ENCODE peak calls at places on chromosomes 6 and 20, in six cellular contexts. N, T, R, Y, E and A are unnamed samples.

GRCh38 chr6:3592371-3592941 is 135.6 kb upstream of the SLC22A23 start:
- DNase-seq in N (no peak), T (peak), R (no peak), Y (no peak), E (no peak), A (no peak)

GRCh38 chr20:14522595-14522994 is 185.2 kb upstream of the FLRT3 start:
- DNase-seq in N (no peak), T (no peak), R (no peak), Y (no peak), E (no peak), A (no peak)

GRCh38 chr6:82410151-82410621 is 46.6 kb downstream of the TPBG start:
- DNase-seq in N (no peak), T (peak), R (no peak), Y (no peak), E (no peak), A (no peak)

GRCh38 chr20:15185322-15185721 is 847.9 kb upstream of the FLRT3 start:
- DNase-seq in N (no peak), T (no peak), R (no peak), Y (no peak), E (no peak), A (no peak)

GRCh38 chr20:35327074-35327976 is 35.1 kb upstream of the FAM83C start:
- DNase-seq in N (peak), T (peak), R (no peak), Y (no peak), E (no peak), A (no peak)

GRCh38 chr6:76221525-76221924 is 149.1 kb upstream of the IMPG1 start:
- DNase-seq in N (no peak), T (no peak), R (no peak), Y (no peak), E (no peak), A (no peak)

GRCh38 chr6:62283359-62283758 is 2.7 kb downstream of the KHDRBS2 start:
- DNase-seq in N (no peak), T (no peak), R (no peak), Y (no peak), E (no peak), A (no peak)

GRCh38 chr6:125831660-125832059 is 40.9 kb downstream of the NCOA7 start:
- DNase-seq in N (no peak), T (no peak), R (no peak), Y (no peak), E (no peak), A (no peak)

GRCh38 chr20:62192635-62193034 is 9.8 kb downstream of the MTG2 start:
- DNase-seq in N (no peak), T (no peak), R (no peak), Y (peak), E (no peak), A (no peak)

GRCh38 chr20:63082308-63082938 is 75.7 kb upstream of the BHLHE23 start:
- DNase-seq in N (peak), T (peak), R (no peak), Y (peak), E (no peak), A (no peak)

GRCh38 chr6:112626468-112627082 is 279.4 kb downstream of the RFPL4B start:
- DNase-seq in N (no peak), T (peak), R (no peak), Y (no peak), E (no peak), A (no peak)

GRCh38 chr20:10927011-10927583 is 253.3 kb upstream of the JAG1 start:
- DNase-seq in N (no peak), T (no peak), R (no peak), Y (no peak), E (no peak), A (no peak)

GRCh38 chr6:106547556-106547955 is 81.7 kb downstream of the RTN4IP1 start:
- DNase-seq in N (no peak), T (no peak), R (no peak), Y (no peak), E (no peak), A (no peak)

GRCh38 chr6:53746442-53747103 is 48.2 kb upstream of the LRRC1 start:
- DNase-seq in N (no peak), T (no peak), R (no peak), Y (no peak), E (no peak), A (no peak)

GRCh38 chr20:62598761-62599194 is 43.5 kb upstream of the SLCO4A1 start:
- DNase-seq in N (no peak), T (peak), R (no peak), Y (no peak), E (no peak), A (no peak)

GRCh38 chr6:156544046-156544445 is 233.1 kb upstream of the ARID1B start:
- DNase-seq in N (no peak), T (no peak), R (no peak), Y (no peak), E (no peak), A (no peak)

GRCh38 chr6:157433678-157434081 is 52.7 kb downstream of the ZDHHC14 start:
- DNase-seq in N (no peak), T (no peak), R (no peak), Y (no peak), E (no peak), A (no peak)

GRCh38 chr6:35972471-35972985 is 51.6 kb upstream of the SRPK1 start:
- DNase-seq in N (peak), T (no peak), R (no peak), Y (no peak), E (no peak), A (no peak)

GRCh38 chr6:159103396-159104162 is 58.8 kb upstream of the TAGAP start:
- DNase-seq in N (no peak), T (no peak), R (no peak), Y (no peak), E (no peak), A (no peak)

GRCh38 chr6:165881812-165882211 is 218.8 kb upstream of the PDE10A start:
- DNase-seq in N (no peak), T (peak), R (no peak), Y (no peak), E (no peak), A (no peak)

GRCh38 chr6:139257821-139258398 is 33.9 kb downstream of the TXLNB start:
- DNase-seq in N (no peak), T (no peak), R (no peak), Y (no peak), E (no peak), A (no peak)

GRCh38 chr6:109447878-109448555 is 7.5 kb downstream of the SMPD2 start:
- DNase-seq in N (no peak), T (no peak), R (no peak), Y (no peak), E (no peak), A (no peak)

GRCh38 chr6:159094444-159095252 is 49.9 kb upstream of the TAGAP start:
- DNase-seq in N (no peak), T (no peak), R (no peak), Y (no peak), E (no peak), A (peak)

GRCh38 chr6:124164363-124164762 is 360.7 kb downstream of the NKAIN2 start:
- DNase-seq in N (no peak), T (no peak), R (no peak), Y (no peak), E (no peak), A (no peak)

GRCh38 chr20:45336530-45337366 is 11.5 kb downstream of the SDC4 start:
- DNase-seq in N (no peak), T (peak), R (no peak), Y (peak), E (no peak), A (no peak)

GRCh38 chr6:150301871-150302800 is 66.7 kb upstream of the IYD start:
- DNase-seq in N (peak), T (peak), R (no peak), Y (no peak), E (no peak), A (no peak)

GRCh38 chr20:59777321-59777705 is 156.1 kb downstream of the SYCP2 start:
- DNase-seq in N (no peak), T (no peak), R (no peak), Y (peak), E (no peak), A (no peak)

GRCh38 chr6:1235825-1236224 is 76.1 kb upstream of the FOXQ1 start:
- DNase-seq in N (no peak), T (no peak), R (no peak), Y (no peak), E (no peak), A (no peak)

GRCh38 chr6:136284909-136285308 is 4.7 kb downstream of the BCLAF1 start:
- DNase-seq in N (no peak), T (peak), R (no peak), Y (no peak), E (no peak), A (no peak)

GRCh38 chr20:11103866-11104265 is 430.1 kb upstream of the JAG1 start:
- DNase-seq in N (no peak), T (no peak), R (no peak), Y (no peak), E (no peak), A (no peak)

GRCh38 chr6:148935705-148936306 is 189.0 kb downstream of the UST start:
- DNase-seq in N (no peak), T (peak), R (no peak), Y (no peak), E (no peak), A (no peak)

GRCh38 chr6:127342296-127342945 is 988 bp downstream of the ECHDC1 start:
- DNase-seq in N (no peak), T (peak), R (no peak), Y (no peak), E (no peak), A (no peak)

GRCh38 chr6:5851261-5851757 is 155.4 kb downstream of the NRN1 start:
- DNase-seq in N (no peak), T (no peak), R (peak), Y (no peak), E (peak), A (peak)

GRCh38 chr6:89610149-89610642 is 28.4 kb downstream of the LYRM2 start:
- DNase-seq in N (peak), T (peak), R (peak), Y (peak), E (peak), A (peak)

GRCh38 chr6:44949595-44950201 is 378.4 kb upstream of the RUNX2 start:
- DNase-seq in N (no peak), T (no peak), R (no peak), Y (no peak), E (no peak), A (no peak)

GRCh38 chr20:34022154-34022842 is 28.6 kb downstream of the RALY start:
- DNase-seq in N (peak), T (peak), R (no peak), Y (no peak), E (no peak), A (no peak)